ENCODE peak calls at places on chromosomes 2 and 18, in five cellular contexts. O, Q, I, V and E are unnamed samples. For H3K4me1, the result is how much of the 10 kb centered on the place peaks cover.

GRCh38 chr2:126778561-126779285 is 120.0 kb upstream of the TEX51 start:
- DNase-seq in Q (no peak), O (no peak), V (no peak), I (no peak), E (no peak)

GRCh38 chr18:42929857-42930256 is 185.6 kb downstream of the RIT2 start:
- DNase-seq in V (no peak), O (no peak), I (no peak), Q (no peak), E (no peak)

GRCh38 chr18:57768557-57769326 is 34.4 kb downstream of the ATP8B1 start:
- DNase-seq in I (no peak), O (no peak), V (no peak), Q (no peak), E (no peak)

GRCh38 chr2:33411765-33412164 is 64.7 kb upstream of the RASGRP3 start:
- DNase-seq in V (no peak), I (no peak), Q (no peak), O (no peak), E (no peak)

GRCh38 chr2:28713582-28714292 is 37.9 kb upstream of the PPP1CB start:
- DNase-seq in O (no peak), I (no peak), Q (no peak), V (no peak), E (no peak)

GRCh38 chr2:73892631-73893329 is at the start of gene ACTG2:
- DNase-seq in Q (no peak), O (no peak), V (no peak), I (peak), E (no peak)

GRCh38 chr2:163121483-163121882 is 282.9 kb upstream of the KCNH7 start:
- DNase-seq in O (no peak), V (no peak), I (no peak), Q (no peak), E (peak)

GRCh38 chr18:55510809-55511208 is 77.2 kb downstream of the TCF4 start:
- DNase-seq in I (no peak), Q (no peak), O (no peak), V (no peak), E (no peak)

DNA sequence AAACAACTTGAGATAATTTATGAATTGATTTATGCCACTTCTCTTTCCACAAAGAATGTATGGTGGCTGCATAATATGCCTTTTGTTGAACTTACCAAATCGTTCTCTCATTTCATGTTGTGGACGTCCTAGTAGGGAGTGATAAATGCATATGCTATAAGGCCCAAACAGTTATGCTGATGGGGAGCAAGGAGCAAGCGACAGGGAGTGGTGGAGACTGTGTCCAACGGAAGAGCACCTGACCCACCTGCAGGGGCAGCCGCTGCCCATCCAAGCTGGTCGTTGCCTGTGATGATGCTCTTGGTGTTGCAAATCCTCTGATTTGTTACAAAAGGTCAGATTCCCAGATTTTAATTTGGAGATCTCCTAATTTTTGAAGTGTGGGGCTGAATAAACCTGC is 31.0 kb upstream of the MGAT4A start:
- DNase-seq in Q (no peak), I (no peak), O (no peak), V (no peak), E (no peak)
- H3K4me1 ChIP-seq in Q (under half), I (under half), O (under half), V (under half), E (under half)

GRCh38 chr2:160298960-160299359 is 98.9 kb upstream of the ITGB6 start:
- DNase-seq in V (no peak), O (no peak), I (no peak), Q (no peak), E (no peak)
- H3K4me1 ChIP-seq in V (half or more), O (under half), I (under half), Q (under half), E (under half)

GRCh38 chr2:120828066-120828465 is 92.4 kb downstream of the GLI2 start:
- DNase-seq in I (peak), O (peak), V (no peak), Q (no peak), E (no peak)

GRCh38 chr2:120824246-120824645 is 88.6 kb downstream of the GLI2 start:
- DNase-seq in Q (no peak), V (no peak), I (no peak), O (peak), E (no peak)

GRCh38 chr2:120825370-120826259 is 89.9 kb downstream of the GLI2 start:
- DNase-seq in I (peak), V (peak), Q (peak), O (peak), E (peak)

GRCh38 chr2:120826716-120827410 is 91.2 kb downstream of the GLI2 start:
- DNase-seq in O (peak), Q (no peak), V (no peak), I (peak), E (no peak)

DNA sequence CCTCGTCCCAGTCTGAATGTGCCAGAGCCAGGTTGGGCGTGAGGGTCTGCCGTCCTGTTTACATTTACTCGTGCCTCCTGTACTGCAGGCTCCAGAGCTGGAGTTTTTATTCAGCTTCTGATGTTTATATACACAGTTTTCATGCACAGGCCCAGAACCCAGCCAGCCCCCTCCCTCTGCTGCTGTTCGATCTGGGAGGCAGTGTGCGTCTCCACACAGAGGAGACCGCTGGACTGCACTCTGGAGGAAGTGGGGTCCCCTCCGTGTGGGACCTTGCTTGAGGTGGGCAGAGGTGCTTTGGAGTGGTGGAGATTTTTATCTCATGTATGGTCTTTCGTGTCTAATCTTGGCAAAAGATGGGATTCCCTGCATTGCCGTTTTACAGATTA is 90.6 kb downstream of the GLI2 start:
- DNase-seq in V (no peak), O (no peak), Q (no peak), I (peak), E (no peak)
- H3K4me1 ChIP-seq in V (under half), O (under half), Q (under half), I (under half), E (under half)

GRCh38 chr2:25710750-25711149 is 37.4 kb upstream of the DTNB start:
- DNase-seq in V (no peak), O (no peak), Q (no peak), I (no peak), E (no peak)

GRCh38 chr2:25714740-25715139 is 41.4 kb upstream of the DTNB start:
- DNase-seq in O (no peak), Q (no peak), V (no peak), I (no peak), E (no peak)

GRCh38 chr2:25712455-25712854 is 39.1 kb upstream of the DTNB start:
- DNase-seq in Q (no peak), I (no peak), V (no peak), O (no peak), E (no peak)

GRCh38 chr2:25709349-25709748 is 36.0 kb upstream of the DTNB start:
- DNase-seq in V (no peak), I (no peak), O (no peak), Q (no peak), E (no peak)

DNA sequence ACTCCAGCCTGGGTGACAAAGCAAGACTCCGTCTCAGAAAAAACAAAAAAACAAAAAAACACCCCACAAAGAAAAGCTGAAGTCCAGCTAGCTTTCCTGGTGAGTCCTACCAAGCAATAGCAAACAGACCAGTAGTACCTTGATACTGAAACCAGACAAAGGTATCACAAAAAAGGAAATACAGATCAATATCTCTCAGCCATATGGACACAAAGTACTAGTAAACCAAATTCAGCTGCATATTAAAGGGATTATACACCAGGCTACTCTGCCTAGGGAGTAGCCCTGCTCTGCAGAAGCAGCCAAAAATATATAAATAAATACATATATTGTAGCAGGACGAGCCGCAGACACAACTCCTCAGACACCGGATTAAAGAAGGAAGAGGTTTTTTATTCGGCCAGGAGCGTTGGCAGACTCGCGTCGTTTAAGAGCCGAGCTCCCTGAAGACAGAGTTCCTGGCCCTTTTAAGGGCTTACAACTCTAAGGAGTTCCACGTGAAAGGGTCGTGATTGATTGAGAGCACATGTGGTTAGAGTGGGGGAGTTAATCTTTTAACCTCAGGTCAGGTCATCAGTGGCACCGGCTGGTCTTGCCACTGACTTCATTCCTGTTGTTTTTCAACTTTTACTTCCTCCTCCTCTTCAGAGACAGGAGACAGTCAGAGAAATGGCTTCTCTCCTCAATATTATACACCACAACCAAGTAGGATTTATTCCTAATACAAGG is 38.4 kb upstream of the DTNB start:
- DNase-seq in V (no peak), I (no peak), Q (no peak), O (no peak), E (no peak)
- H3K4me1 ChIP-seq in V (under half), I (under half), Q (under half), O (under half), E (under half)